ENCODE peak calls at places on chromosomes 1 and 21, in ten cellular contexts. One of them, this sample, is unnamed.

GRCh38 chr1:152768847-152769533 is 6.0 kb upstream of the LCE1F start:
- DNase-seq in NCI-H2029 treated with DMSO at 0.1 percent for 48 hours: no peak
- DNase-seq in neural crest cell: no peak
- DNase-seq in NCI-H1105: no peak
- DNase-seq in AG09309: no peak
- DNase-seq in hippocampal formation: no peak
- DNase-seq in GM23248: peak; percentile 84
- DNase-seq in left lung: no peak
- DNase-seq in A549: no peak
- DNase-seq in CD4-positive, alpha-beta T cell: no peak
- DNase-seq in this sample: no peak

GRCh38 chr1:76425843-76426145 is 351.2 kb downstream of the ST6GALNAC3 start:
- DNase-seq in NCI-H2029 treated with DMSO at 0.1 percent for 48 hours: no peak
- DNase-seq in neural crest cell: no peak
- DNase-seq in NCI-H1105: no peak
- DNase-seq in AG09309: no peak
- DNase-seq in hippocampal formation: no peak
- DNase-seq in GM23248: peak; percentile 59
- DNase-seq in left lung: no peak
- DNase-seq in A549: no peak
- DNase-seq in CD4-positive, alpha-beta T cell: no peak
- DNase-seq in this sample: no peak

GRCh38 chr1:221344693-221345092 is 397.2 kb downstream of the DUSP10 start:
- DNase-seq in NCI-H2029 treated with DMSO at 0.1 percent for 48 hours: no peak
- DNase-seq in neural crest cell: no peak
- DNase-seq in NCI-H1105: no peak
- DNase-seq in AG09309: no peak
- DNase-seq in hippocampal formation: no peak
- DNase-seq in GM23248: peak; percentile 43
- DNase-seq in left lung: no peak
- DNase-seq in A549: no peak
- DNase-seq in CD4-positive, alpha-beta T cell: no peak
- DNase-seq in this sample: no peak

GRCh38 chr1:53541761-53542550 is 82.8 kb downstream of the DMRTB1 start:
- DNase-seq in NCI-H2029 treated with DMSO at 0.1 percent for 48 hours: no peak
- DNase-seq in neural crest cell: no peak
- DNase-seq in NCI-H1105: no peak
- DNase-seq in AG09309: peak; percentile 87
- DNase-seq in hippocampal formation: no peak
- DNase-seq in GM23248: peak; percentile 98
- DNase-seq in left lung: no peak
- DNase-seq in A549: peak; percentile 76
- DNase-seq in CD4-positive, alpha-beta T cell: no peak
- DNase-seq in this sample: no peak

GRCh38 chr1:213724640-213725536 is 262.9 kb upstream of the PROX1 start:
- DNase-seq in NCI-H2029 treated with DMSO at 0.1 percent for 48 hours: no peak
- DNase-seq in neural crest cell: peak; percentile 29
- DNase-seq in NCI-H1105: no peak
- DNase-seq in AG09309: peak; percentile 1
- DNase-seq in hippocampal formation: peak; percentile 1
- DNase-seq in GM23248: peak; percentile 43
- DNase-seq in left lung: no peak
- DNase-seq in A549: no peak
- DNase-seq in CD4-positive, alpha-beta T cell: no peak
- DNase-seq in this sample: no peak

GRCh38 chr1:150272379-150272840 is at the start of gene C1orf54:
- DNase-seq in NCI-H2029 treated with DMSO at 0.1 percent for 48 hours: no peak
- DNase-seq in neural crest cell: no peak
- DNase-seq in NCI-H1105: no peak
- DNase-seq in AG09309: no peak
- DNase-seq in hippocampal formation: peak; percentile 14
- DNase-seq in GM23248: peak; percentile 61
- DNase-seq in left lung: peak; percentile 70
- DNase-seq in A549: no peak
- DNase-seq in CD4-positive, alpha-beta T cell: no peak
- DNase-seq in this sample: no peak

GRCh38 chr1:7899741-7900140 is 40.9 kb downstream of the TNFRSF9 start:
- DNase-seq in NCI-H2029 treated with DMSO at 0.1 percent for 48 hours: no peak
- DNase-seq in neural crest cell: no peak
- DNase-seq in NCI-H1105: no peak
- DNase-seq in AG09309: no peak
- DNase-seq in hippocampal formation: no peak
- DNase-seq in GM23248: peak; percentile 33
- DNase-seq in left lung: no peak
- DNase-seq in A549: no peak
- DNase-seq in CD4-positive, alpha-beta T cell: no peak
- DNase-seq in this sample: peak; percentile 38

GRCh38 chr1:210523830-210524229 is 195.1 kb downstream of the HHAT start:
- DNase-seq in NCI-H2029 treated with DMSO at 0.1 percent for 48 hours: no peak
- DNase-seq in neural crest cell: no peak
- DNase-seq in NCI-H1105: no peak
- DNase-seq in AG09309: peak; percentile 11
- DNase-seq in hippocampal formation: no peak
- DNase-seq in GM23248: no peak
- DNase-seq in left lung: no peak
- DNase-seq in A549: no peak
- DNase-seq in CD4-positive, alpha-beta T cell: no peak
- DNase-seq in this sample: no peak

GRCh38 chr1:39825432-39825941 is 36.8 kb upstream of the BMP8B start:
- DNase-seq in NCI-H2029 treated with DMSO at 0.1 percent for 48 hours: peak; percentile 100
- DNase-seq in neural crest cell: no peak
- DNase-seq in NCI-H1105: no peak
- DNase-seq in AG09309: no peak
- DNase-seq in hippocampal formation: no peak
- DNase-seq in GM23248: no peak
- DNase-seq in left lung: no peak
- DNase-seq in A549: no peak
- DNase-seq in CD4-positive, alpha-beta T cell: no peak
- DNase-seq in this sample: peak; percentile 25

GRCh38 chr21:30189763-30190162 is 23.2 kb upstream of the CLDN17 start:
- DNase-seq in NCI-H2029 treated with DMSO at 0.1 percent for 48 hours: no peak
- DNase-seq in neural crest cell: no peak
- DNase-seq in NCI-H1105: no peak
- DNase-seq in AG09309: no peak
- DNase-seq in hippocampal formation: no peak
- DNase-seq in GM23248: no peak
- DNase-seq in left lung: no peak
- DNase-seq in A549: no peak
- DNase-seq in CD4-positive, alpha-beta T cell: no peak
- DNase-seq in this sample: no peak

GRCh38 chr21:28444567-28444966 is 548.1 kb downstream of the LTN1 start:
- DNase-seq in NCI-H2029 treated with DMSO at 0.1 percent for 48 hours: no peak
- DNase-seq in neural crest cell: no peak
- DNase-seq in NCI-H1105: no peak
- DNase-seq in AG09309: no peak
- DNase-seq in hippocampal formation: no peak
- DNase-seq in GM23248: peak; percentile 65
- DNase-seq in left lung: no peak
- DNase-seq in A549: no peak
- DNase-seq in CD4-positive, alpha-beta T cell: no peak
- DNase-seq in this sample: no peak

This sample was measured in HL-60.